ENCODE peak calls at places on chromosomes 6 and 20, in ten cellular contexts. T is keratinocyte; Z is GM20000; M is NCI-H2081; H is non-pigmented ciliary epithelial cell; U is stimulated activated CD4-positive, alpha-beta T cell treated with anti-CD3 and anti-CD28 coated beads, Interleukin-2, amount 100 ng/mL, for 24 hours; R is activated T-cell treated with anti-CD3 and anti-CD28 coated beads for 1 hour; P is cortex of kidney; N is neuronal stem cell; B is GM04504. S is an unnamed sample.

GRCh38 chr6:41375598-41376151 is 40.3 kb downstream of the NCR2 start:
- DNase-seq in T (no peak), Z (no peak), M (no peak), H (no peak), U (no peak), R (no peak), P (no peak), N (no peak), B (no peak), S (no peak)

GRCh38 chr6:125844989-125845388 is 54.2 kb downstream of the NCOA7 start:
- DNase-seq in T (no peak), Z (no peak), M (peak), H (no peak), U (no peak), R (no peak), P (no peak), N (no peak), B (no peak), S (no peak)

GRCh38 chr6:135936606-135937005 is 85.1 kb downstream of the PDE7B start:
- DNase-seq in T (peak), Z (no peak), M (no peak), H (peak), U (no peak), R (no peak), P (no peak), N (no peak), B (peak), S (no peak)

GRCh38 chr6:56851541-56852248 is 103.2 kb upstream of the BEND6 start:
- DNase-seq in T (no peak), Z (peak), M (peak), H (no peak), U (peak), R (no peak), P (no peak), N (peak), B (peak), S (peak)

GRCh38 chr20:56629464-56630085 is 469 bp downstream of the TFAP2C start:
- DNase-seq in T (no peak), Z (peak), M (no peak), H (no peak), U (no peak), R (no peak), P (no peak), N (no peak), B (no peak), S (no peak)

GRCh38 chr6:35209622-35210289 is 4.0 kb upstream of the SCUBE3 start:
- DNase-seq in T (no peak), Z (no peak), M (no peak), H (no peak), U (no peak), R (no peak), P (no peak), N (no peak), B (no peak), S (no peak)

GRCh38 chr6:152745509-152746171 is 5.0 kb upstream of the VIP start:
- DNase-seq in T (no peak), Z (no peak), M (no peak), H (no peak), U (no peak), R (no peak), P (no peak), N (no peak), B (no peak), S (no peak)

GRCh38 chr20:32501709-32502108 is 83.4 kb downstream of the NOL4L start:
- DNase-seq in T (no peak), Z (no peak), M (no peak), H (no peak), U (no peak), R (no peak), P (no peak), N (no peak), B (no peak), S (no peak)

GRCh38 chr6:31239854-31240253 is 32.0 kb downstream of the HLA-C start:
- DNase-seq in T (no peak), Z (no peak), M (no peak), H (no peak), U (no peak), R (no peak), P (no peak), N (no peak), B (no peak), S (no peak)